ENCODE peak calls at places on chromosome 18, in five cellular contexts. N is adrenal gland, G is type B pancreatic cell, W is fibroblast of lung, Y is suprapubic skin. U is an unnamed sample.

GRCh38 chr18:55054591-55054990 is 95.3 kb upstream of the CCDC68 start:
- DNase-seq in N (no peak), Y (no peak), W (peak; percentile 81), G (no peak), U (no peak)

GRCh38 chr18:45169610-45170009 is 445.7 kb upstream of the SLC14A2 start:
- DNase-seq in G (no peak), W (peak; percentile 92), Y (no peak), N (peak; percentile 13), U (no peak)

GRCh38 chr18:51361130-51361860 is 163.8 kb upstream of the MEX3C start:
- DNase-seq in N (peak; percentile 27), Y (no peak), W (no peak), G (no peak), U (no peak)

GRCh38 chr18:26765498-26765897 is 100.0 kb downstream of the AQP4 start:
- DNase-seq in N (no peak), G (no peak), W (no peak), Y (no peak), U (no peak)

GRCh38 chr18:10242922-10243680 is 211.3 kb upstream of the APCDD1 start:
- DNase-seq in Y (no peak), G (no peak), W (no peak), N (no peak), U (no peak)

GRCh38 chr18:22951823-22952222 is 18.7 kb downstream of the RBBP8 start:
- DNase-seq in Y (no peak), G (no peak), W (no peak), N (no peak), U (no peak)

GRCh38 chr18:75358928-75359327 is 68.6 kb downstream of the SMIM21 start:
- DNase-seq in N (peak; percentile 57), Y (no peak), W (peak; percentile 65), G (no peak), U (no peak)

GRCh38 chr18:58998421-58999203 is 133.9 kb downstream of the ZNF532 start:
- DNase-seq in Y (no peak), G (no peak), N (peak; percentile 43), W (peak; percentile 87), U (no peak)

GRCh38 chr18:78875268-78875997 is 104.2 kb upstream of the SALL3 start:
- DNase-seq in G (no peak), W (no peak), N (peak; percentile 61), Y (peak; percentile 35), U (no peak)

GRCh38 chr18:74840492-74841167 is 243.0 kb downstream of the ZNF407 start:
- DNase-seq in G (no peak), W (peak; percentile 63), Y (no peak), N (peak; percentile 5), U (no peak)

GRCh38 chr18:42131044-42131939 is 176.3 kb downstream of the PIK3C3 start:
- DNase-seq in N (no peak), G (no peak), W (no peak), Y (no peak), U (no peak)

GRCh38 chr18:76553715-76554603 is 58.9 kb upstream of the ZNF516 start:
- DNase-seq in G (no peak), W (peak; percentile 17), N (no peak), Y (no peak), U (no peak)

GRCh38 chr18:45627204-45627526 is 11.9 kb downstream of the SLC14A2 start:
- DNase-seq in Y (no peak), N (no peak), W (no peak), G (no peak), U (no peak)

GRCh38 chr18:31557446-31557845 is 34.2 kb upstream of the TTR start:
- DNase-seq in G (no peak), W (no peak), Y (no peak), N (no peak), U (no peak)

GRCh38 chr18:36756262-36756661 is 72.5 kb downstream of the TPGS2 start:
- DNase-seq in N (no peak), G (no peak), Y (no peak), W (peak; percentile 65), U (no peak)

GRCh38 chr18:44719519-44720060 is 38.9 kb downstream of the SETBP1 start:
- DNase-seq in N (no peak), W (no peak), G (no peak), Y (no peak), U (no peak)

GRCh38 chr18:10085876-10086275 is 172.1 kb downstream of the VAPA start:
- DNase-seq in W (no peak), N (no peak), Y (no peak), G (no peak), U (no peak)

GRCh38 chr18:73793386-73793785 is 354.2 kb downstream of the FBXO15 start:
- DNase-seq in G (no peak), Y (no peak), N (no peak), W (peak; percentile 87), U (no peak)

GRCh38 chr18:31439807-31440325 is 7.7 kb upstream of the DSG3 start:
- DNase-seq in W (no peak), N (no peak), Y (no peak), G (no peak), U (no peak)

GRCh38 chr18:50879302-50880107 is 587 bp downstream of the ME2 start:
- DNase-seq in Y (no peak), W (peak; percentile 63), N (peak; percentile 54), G (no peak), U (no peak)

GRCh38 chr18:77052656-77053309 is 79.8 kb downstream of the MBP start:
- DNase-seq in N (peak; percentile 43), Y (no peak), W (no peak), G (no peak), U (no peak)

GRCh38 chr18:36309436-36310391 is 12.2 kb downstream of the FHOD3 start:
- DNase-seq in G (peak; percentile 43), W (peak; percentile 100), N (peak; percentile 90), Y (no peak), U (no peak)

GRCh38 chr18:74631242-74632087 is 33.8 kb downstream of the ZNF407 start:
- DNase-seq in W (peak; percentile 45), N (no peak), G (no peak), Y (no peak), U (no peak)

GRCh38 chr18:58456625-58457024 is 172.3 kb downstream of the ALPK2 start:
- DNase-seq in N (peak; percentile 6), W (no peak), Y (no peak), G (no peak), U (no peak)

GRCh38 chr18:10497350-10497749 is 28.5 kb upstream of the NAPG start:
- DNase-seq in Y (no peak), G (no peak), N (no peak), W (peak; percentile 29), U (no peak)

GRCh38 chr18:35634376-35634775 is 52.8 kb downstream of the GALNT1 start:
- DNase-seq in Y (no peak), W (no peak), G (no peak), N (no peak), U (no peak)

GRCh38 chr18:45910405-45911023 is 56.6 kb downstream of the EPG5 start:
- DNase-seq in G (no peak), Y (no peak), N (peak; percentile 68), W (peak; percentile 26), U (no peak)

GRCh38 chr18:67243799-67244587 is 272.5 kb downstream of the DSEL start:
- DNase-seq in G (no peak), N (no peak), W (peak; percentile 28), Y (no peak), U (no peak)

GRCh38 chr18:67241292-67241691 is 275.2 kb downstream of the DSEL start:
- DNase-seq in N (no peak), Y (no peak), G (no peak), W (no peak), U (no peak)

GRCh38 chr18:67242001-67242400 is 274.5 kb downstream of the DSEL start:
- DNase-seq in N (no peak), G (no peak), W (no peak), Y (no peak), U (no peak)

DNA sequence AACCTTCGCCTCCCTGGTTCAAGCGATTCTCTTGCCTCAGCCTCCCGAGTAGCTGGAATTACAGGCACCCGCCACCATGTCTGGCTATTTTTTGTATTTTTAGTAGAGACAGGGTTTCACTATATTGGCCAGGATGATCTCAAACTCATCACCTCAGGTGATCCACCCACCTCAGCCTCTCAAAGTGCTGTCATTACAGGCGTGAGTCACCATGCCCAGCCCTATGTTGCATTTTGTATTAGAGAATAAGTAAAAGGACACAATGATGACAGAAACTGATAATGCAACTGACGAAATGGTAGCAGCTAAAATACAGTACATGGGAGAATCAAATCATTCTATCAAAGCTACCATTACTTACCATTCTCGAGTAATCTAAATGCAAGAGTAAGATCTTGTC is 276.7 kb downstream of the DSEL start:
- DNase-seq in N (no peak), W (no peak), Y (no peak), G (no peak), U (no peak)
- TF ChIP-seq CTCF in N (no peak), W (no peak), Y (no peak), G (no peak), U (no peak)

GRCh38 chr18:62245699-62246098 is 58.6 kb downstream of the RELCH start:
- DNase-seq in G (no peak), Y (no peak), W (no peak), N (no peak), U (no peak)
- TF ChIP-seq CTCF in G (peak; percentile 59), Y (no peak), W (peak; percentile 21), N (no peak), U (no peak)

DNA sequence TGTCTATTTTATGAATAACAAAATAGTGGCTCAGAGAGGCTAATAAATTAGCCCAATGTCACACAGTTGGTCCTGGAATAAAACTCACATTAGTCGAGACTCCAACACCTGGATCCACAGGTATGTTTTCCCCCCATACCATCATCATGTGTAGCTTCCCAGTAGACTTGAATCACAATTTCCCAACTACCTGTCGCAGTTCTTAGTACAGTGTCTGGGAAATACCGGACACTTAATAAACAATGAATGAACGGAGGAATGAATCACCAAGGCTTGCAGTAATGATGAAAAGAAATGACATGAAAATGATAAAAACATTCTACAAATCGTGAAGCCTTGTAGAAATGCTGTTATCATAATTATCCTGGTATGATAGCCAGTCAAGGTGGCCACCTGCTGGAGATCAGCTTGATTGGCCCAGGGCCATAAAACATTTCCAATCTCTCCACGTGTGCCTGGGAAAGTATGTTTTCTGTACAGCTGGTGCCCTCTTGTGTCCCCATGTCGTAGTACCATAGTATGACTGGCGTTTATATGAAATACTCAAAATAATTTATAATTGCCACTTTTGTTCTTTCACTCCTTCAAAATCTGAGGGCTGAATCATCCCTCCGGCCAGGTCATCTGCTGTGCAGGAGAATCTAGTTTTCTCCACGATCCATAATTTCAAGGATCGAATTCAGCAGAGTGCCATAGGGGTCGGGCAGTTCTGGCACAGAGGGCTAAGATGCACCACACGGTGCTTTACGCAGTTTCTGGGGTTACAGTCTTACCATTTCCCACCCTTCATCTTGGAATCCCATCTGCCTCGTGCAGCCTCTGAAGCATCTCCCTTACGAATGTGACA is 95.4 kb downstream of the LAMA1 start:
- DNase-seq in W (peak; percentile 12), N (peak; percentile 29), Y (no peak), G (no peak), U (no peak)
- TF ChIP-seq CTCF in W (peak; percentile 51), N (peak; percentile 14), Y (peak; percentile 23), G (peak; percentile 69), U (peak; percentile 80)

DNA sequence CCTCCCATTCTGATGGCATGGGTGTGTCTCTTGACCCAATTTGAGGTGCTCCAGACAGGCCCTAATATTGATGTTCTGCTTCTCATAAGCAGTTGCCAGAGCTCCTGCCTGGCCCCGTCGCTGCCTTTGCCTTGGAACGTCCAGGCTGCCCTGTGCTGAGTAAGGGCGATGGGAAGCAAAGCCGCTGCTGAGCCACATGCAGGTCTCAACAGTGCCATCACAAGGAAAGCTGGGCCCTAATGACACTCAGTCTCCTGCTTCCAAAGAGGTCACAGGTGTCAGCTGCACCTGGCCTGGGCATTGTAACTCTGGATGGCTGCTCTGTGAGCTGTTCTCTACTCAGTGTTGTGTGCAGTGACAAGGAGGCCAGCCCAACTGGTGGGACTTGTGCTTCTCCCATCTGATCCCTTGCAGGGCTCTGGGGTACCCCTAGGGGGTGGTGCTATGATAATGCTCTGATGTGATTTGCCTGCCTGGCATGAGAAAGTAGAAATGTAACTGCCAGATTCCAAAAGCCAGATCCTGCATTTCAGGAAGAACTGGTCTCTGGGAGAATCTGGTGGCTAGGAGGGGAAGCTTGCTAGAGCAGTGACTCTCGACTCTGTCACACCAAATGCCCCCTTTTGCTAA is 8.7 kb downstream of the TTC39C start:
- DNase-seq in W (no peak), N (no peak), Y (no peak), G (no peak), U (no peak)
- TF ChIP-seq CTCF in W (peak; percentile 12), N (no peak), Y (no peak), G (peak; percentile 48), U (no peak)

U was measured in chondrocyte.